ENCODE peak calls at places on chromosomes 7 and 10, in ten cellular contexts. One of them, this sample, is unnamed.

GRCh38 chr7:151061241-151062110 is 2.1 kb downstream of the SLC4A2 start:
- DNase-seq in astrocyte of the spinal cord: no peak
- DNase-seq in CD8-positive, alpha-beta T cell: no peak
- DNase-seq in EL: no peak
- DNase-seq in retina: no peak
- DNase-seq in stimulated activated naive CD4-positive, alpha-beta T cell: no peak
- DNase-seq in dermis blood vessel endothelial cell: no peak
- DNase-seq in hepatocyte: no peak
- DNase-seq in T-helper 9 cell: no peak
- DNase-seq in cardiac fibroblast: peak
- DNase-seq in this sample: no peak

GRCh38 chr10:33422779-33423520 is 88.5 kb upstream of the NRP1 start:
- DNase-seq in stimulated activated naive CD4-positive, alpha-beta T cell: no peak
- DNase-seq in dermis blood vessel endothelial cell: no peak
- DNase-seq in cardiac fibroblast: peak
- DNase-seq in retina: no peak
- DNase-seq in T-helper 9 cell: no peak
- DNase-seq in EL: no peak
- DNase-seq in hepatocyte: no peak
- DNase-seq in CD8-positive, alpha-beta T cell: no peak
- DNase-seq in astrocyte of the spinal cord: peak
- DNase-seq in this sample: no peak

GRCh38 chr10:126294451-126294850 is 93.8 kb downstream of the ADAM12 start:
- DNase-seq in T-helper 9 cell: no peak
- DNase-seq in hepatocyte: peak
- DNase-seq in cardiac fibroblast: no peak
- DNase-seq in EL: no peak
- DNase-seq in stimulated activated naive CD4-positive, alpha-beta T cell: no peak
- DNase-seq in retina: no peak
- DNase-seq in CD8-positive, alpha-beta T cell: no peak
- DNase-seq in astrocyte of the spinal cord: no peak
- DNase-seq in dermis blood vessel endothelial cell: no peak
- DNase-seq in this sample: no peak

GRCh38 chr10:105068497-105068896 is 427.4 kb downstream of the SORCS3 start:
- DNase-seq in astrocyte of the spinal cord: peak
- DNase-seq in T-helper 9 cell: no peak
- DNase-seq in cardiac fibroblast: no peak
- DNase-seq in stimulated activated naive CD4-positive, alpha-beta T cell: no peak
- DNase-seq in dermis blood vessel endothelial cell: no peak
- DNase-seq in CD8-positive, alpha-beta T cell: no peak
- DNase-seq in EL: no peak
- DNase-seq in hepatocyte: no peak
- DNase-seq in retina: no peak
- DNase-seq in this sample: no peak

GRCh38 chr10:32983333-32983909 is 25.4 kb upstream of the ITGB1 start:
- DNase-seq in retina: no peak
- DNase-seq in T-helper 9 cell: no peak
- DNase-seq in hepatocyte: peak
- DNase-seq in stimulated activated naive CD4-positive, alpha-beta T cell: no peak
- DNase-seq in EL: peak
- DNase-seq in dermis blood vessel endothelial cell: peak
- DNase-seq in astrocyte of the spinal cord: peak
- DNase-seq in cardiac fibroblast: peak
- DNase-seq in CD8-positive, alpha-beta T cell: no peak
- DNase-seq in this sample: no peak

GRCh38 chr10:121823993-121824463 is 103.8 kb downstream of the ATE1 start:
- DNase-seq in stimulated activated naive CD4-positive, alpha-beta T cell: no peak
- DNase-seq in T-helper 9 cell: no peak
- DNase-seq in astrocyte of the spinal cord: peak
- DNase-seq in cardiac fibroblast: peak
- DNase-seq in EL: peak
- DNase-seq in hepatocyte: peak
- DNase-seq in retina: peak
- DNase-seq in CD8-positive, alpha-beta T cell: no peak
- DNase-seq in dermis blood vessel endothelial cell: peak
- DNase-seq in this sample: no peak

GRCh38 chr7:131957338-131958025 is 401.1 kb upstream of the PODXL start:
- DNase-seq in hepatocyte: no peak
- DNase-seq in CD8-positive, alpha-beta T cell: no peak
- DNase-seq in astrocyte of the spinal cord: no peak
- DNase-seq in retina: no peak
- DNase-seq in dermis blood vessel endothelial cell: no peak
- DNase-seq in stimulated activated naive CD4-positive, alpha-beta T cell: no peak
- DNase-seq in EL: no peak
- DNase-seq in cardiac fibroblast: no peak
- DNase-seq in T-helper 9 cell: no peak
- DNase-seq in this sample: no peak

GRCh38 chr7:139680676-139681462 is 96.9 kb downstream of the HIPK2 start:
- DNase-seq in CD8-positive, alpha-beta T cell: no peak
- DNase-seq in astrocyte of the spinal cord: peak
- DNase-seq in hepatocyte: peak
- DNase-seq in EL: peak
- DNase-seq in dermis blood vessel endothelial cell: peak
- DNase-seq in stimulated activated naive CD4-positive, alpha-beta T cell: no peak
- DNase-seq in retina: no peak
- DNase-seq in T-helper 9 cell: no peak
- DNase-seq in cardiac fibroblast: peak
- DNase-seq in this sample: peak

GRCh38 chr10:83816942-83817341 is 322.4 kb upstream of the GHITM start:
- DNase-seq in retina: no peak
- DNase-seq in astrocyte of the spinal cord: no peak
- DNase-seq in dermis blood vessel endothelial cell: no peak
- DNase-seq in T-helper 9 cell: no peak
- DNase-seq in CD8-positive, alpha-beta T cell: no peak
- DNase-seq in EL: no peak
- DNase-seq in cardiac fibroblast: no peak
- DNase-seq in hepatocyte: peak
- DNase-seq in stimulated activated naive CD4-positive, alpha-beta T cell: no peak
- DNase-seq in this sample: no peak

GRCh38 chr7:115005241-115005640 is 83.3 kb downstream of the MDFIC start:
- DNase-seq in CD8-positive, alpha-beta T cell: no peak
- DNase-seq in stimulated activated naive CD4-positive, alpha-beta T cell: no peak
- DNase-seq in retina: peak
- DNase-seq in cardiac fibroblast: no peak
- DNase-seq in EL: no peak
- DNase-seq in dermis blood vessel endothelial cell: no peak
- DNase-seq in T-helper 9 cell: no peak
- DNase-seq in astrocyte of the spinal cord: no peak
- DNase-seq in hepatocyte: no peak
- DNase-seq in this sample: no peak

GRCh38 chr7:102322202-102322715 is 34.0 kb downstream of the SPDYE6 start:
- DNase-seq in EL: no peak
- DNase-seq in dermis blood vessel endothelial cell: no peak
- DNase-seq in cardiac fibroblast: no peak
- DNase-seq in hepatocyte: no peak
- DNase-seq in retina: no peak
- DNase-seq in astrocyte of the spinal cord: no peak
- DNase-seq in CD8-positive, alpha-beta T cell: no peak
- DNase-seq in stimulated activated naive CD4-positive, alpha-beta T cell: no peak
- DNase-seq in T-helper 9 cell: no peak
- DNase-seq in this sample: no peak

GRCh38 chr10:119973261-119973660 is 80.7 kb downstream of the SEC23IP start:
- DNase-seq in dermis blood vessel endothelial cell: peak
- DNase-seq in retina: no peak
- DNase-seq in stimulated activated naive CD4-positive, alpha-beta T cell: no peak
- DNase-seq in astrocyte of the spinal cord: no peak
- DNase-seq in CD8-positive, alpha-beta T cell: no peak
- DNase-seq in cardiac fibroblast: no peak
- DNase-seq in hepatocyte: no peak
- DNase-seq in T-helper 9 cell: no peak
- DNase-seq in EL: peak
- DNase-seq in this sample: no peak

GRCh38 chr7:141558544-141559183 is 7.5 kb downstream of the AGK start:
- DNase-seq in cardiac fibroblast: peak
- DNase-seq in hepatocyte: no peak
- DNase-seq in dermis blood vessel endothelial cell: peak
- DNase-seq in T-helper 9 cell: no peak
- DNase-seq in CD8-positive, alpha-beta T cell: no peak
- DNase-seq in retina: no peak
- DNase-seq in EL: peak
- DNase-seq in astrocyte of the spinal cord: peak
- DNase-seq in stimulated activated naive CD4-positive, alpha-beta T cell: no peak
- DNase-seq in this sample: no peak

GRCh38 chr10:89206402-89207180 is 526 bp downstream of the CH25H start:
- DNase-seq in T-helper 9 cell: peak
- DNase-seq in CD8-positive, alpha-beta T cell: peak
- DNase-seq in cardiac fibroblast: peak
- DNase-seq in hepatocyte: no peak
- DNase-seq in dermis blood vessel endothelial cell: no peak
- DNase-seq in retina: peak
- DNase-seq in EL: peak
- DNase-seq in stimulated activated naive CD4-positive, alpha-beta T cell: no peak
- DNase-seq in astrocyte of the spinal cord: no peak
- DNase-seq in this sample: peak

GRCh38 chr10:132624847-132625839 is 87.6 kb downstream of the INPP5A start:
- DNase-seq in EL: no peak
- DNase-seq in hepatocyte: no peak
- DNase-seq in CD8-positive, alpha-beta T cell: no peak
- DNase-seq in cardiac fibroblast: no peak
- DNase-seq in retina: no peak
- DNase-seq in astrocyte of the spinal cord: peak
- DNase-seq in T-helper 9 cell: no peak
- DNase-seq in dermis blood vessel endothelial cell: no peak
- DNase-seq in stimulated activated naive CD4-positive, alpha-beta T cell: no peak
- DNase-seq in this sample: no peak

GRCh38 chr7:127652333-127653248 is 597 bp downstream of the SND1 start:
- DNase-seq in CD8-positive, alpha-beta T cell: no peak
- DNase-seq in hepatocyte: no peak
- DNase-seq in astrocyte of the spinal cord: peak
- DNase-seq in EL: peak
- DNase-seq in cardiac fibroblast: peak
- DNase-seq in T-helper 9 cell: no peak
- DNase-seq in dermis blood vessel endothelial cell: peak
- DNase-seq in retina: no peak
- DNase-seq in stimulated activated naive CD4-positive, alpha-beta T cell: no peak
- DNase-seq in this sample: no peak

GRCh38 chr7:149494738-149495368 is 2.8 kb downstream of the ZNF746 start:
- DNase-seq in T-helper 9 cell: no peak
- DNase-seq in dermis blood vessel endothelial cell: no peak
- DNase-seq in CD8-positive, alpha-beta T cell: no peak
- DNase-seq in astrocyte of the spinal cord: no peak
- DNase-seq in cardiac fibroblast: peak
- DNase-seq in retina: no peak
- DNase-seq in hepatocyte: no peak
- DNase-seq in stimulated activated naive CD4-positive, alpha-beta T cell: no peak
- DNase-seq in EL: no peak
- DNase-seq in this sample: no peak

GRCh38 chr7:107264723-107265122 is 95.9 kb downstream of the HBP1 start:
- DNase-seq in T-helper 9 cell: no peak
- DNase-seq in astrocyte of the spinal cord: no peak
- DNase-seq in stimulated activated naive CD4-positive, alpha-beta T cell: no peak
- DNase-seq in cardiac fibroblast: no peak
- DNase-seq in EL: no peak
- DNase-seq in hepatocyte: no peak
- DNase-seq in dermis blood vessel endothelial cell: no peak
- DNase-seq in CD8-positive, alpha-beta T cell: no peak
- DNase-seq in retina: no peak
- DNase-seq in this sample: no peak

GRCh38 chr7:138667535-138667934 is 33.6 kb downstream of the SVOPL start:
- DNase-seq in hepatocyte: no peak
- DNase-seq in cardiac fibroblast: no peak
- DNase-seq in EL: no peak
- DNase-seq in stimulated activated naive CD4-positive, alpha-beta T cell: no peak
- DNase-seq in retina: no peak
- DNase-seq in astrocyte of the spinal cord: no peak
- DNase-seq in CD8-positive, alpha-beta T cell: no peak
- DNase-seq in dermis blood vessel endothelial cell: no peak
- DNase-seq in T-helper 9 cell: no peak
- DNase-seq in this sample: no peak

GRCh38 chr10:110273474-110273873 is 31.2 kb downstream of the SMNDC1 start:
- DNase-seq in T-helper 9 cell: peak
- DNase-seq in EL: peak
- DNase-seq in retina: no peak
- DNase-seq in dermis blood vessel endothelial cell: no peak
- DNase-seq in cardiac fibroblast: peak
- DNase-seq in CD8-positive, alpha-beta T cell: no peak
- DNase-seq in astrocyte of the spinal cord: peak
- DNase-seq in stimulated activated naive CD4-positive, alpha-beta T cell: peak
- DNase-seq in hepatocyte: peak
- DNase-seq in this sample: no peak

GRCh38 chr10:7184660-7185366 is 226.0 kb downstream of the SFMBT2 start:
- DNase-seq in EL: no peak
- DNase-seq in stimulated activated naive CD4-positive, alpha-beta T cell: no peak
- DNase-seq in astrocyte of the spinal cord: no peak
- DNase-seq in retina: no peak
- DNase-seq in hepatocyte: no peak
- DNase-seq in CD8-positive, alpha-beta T cell: no peak
- DNase-seq in cardiac fibroblast: no peak
- DNase-seq in T-helper 9 cell: no peak
- DNase-seq in dermis blood vessel endothelial cell: no peak
- DNase-seq in this sample: no peak

GRCh38 chr7:159065151-159065550 is 79.5 kb downstream of the VIPR2 start:
- DNase-seq in hepatocyte: no peak
- DNase-seq in stimulated activated naive CD4-positive, alpha-beta T cell: no peak
- DNase-seq in cardiac fibroblast: no peak
- DNase-seq in CD8-positive, alpha-beta T cell: no peak
- DNase-seq in dermis blood vessel endothelial cell: no peak
- DNase-seq in retina: no peak
- DNase-seq in EL: no peak
- DNase-seq in T-helper 9 cell: no peak
- DNase-seq in astrocyte of the spinal cord: no peak
- DNase-seq in this sample: peak

GRCh38 chr7:91789086-91789485 is 91.4 kb downstream of the MTERF1 start:
- DNase-seq in CD8-positive, alpha-beta T cell: no peak
- DNase-seq in T-helper 9 cell: no peak
- DNase-seq in EL: no peak
- DNase-seq in hepatocyte: no peak
- DNase-seq in cardiac fibroblast: no peak
- DNase-seq in dermis blood vessel endothelial cell: no peak
- DNase-seq in retina: no peak
- DNase-seq in stimulated activated naive CD4-positive, alpha-beta T cell: no peak
- DNase-seq in astrocyte of the spinal cord: no peak
- DNase-seq in this sample: no peak

GRCh38 chr7:138785587-138786437 is 12.0 kb upstream of the TMEM213 start:
- DNase-seq in astrocyte of the spinal cord: no peak
- DNase-seq in T-helper 9 cell: no peak
- DNase-seq in retina: no peak
- DNase-seq in hepatocyte: no peak
- DNase-seq in stimulated activated naive CD4-positive, alpha-beta T cell: no peak
- DNase-seq in EL: peak
- DNase-seq in dermis blood vessel endothelial cell: peak
- DNase-seq in CD8-positive, alpha-beta T cell: no peak
- DNase-seq in cardiac fibroblast: peak
- DNase-seq in this sample: no peak

GRCh38 chr10:44990302-44990655 is 10.4 kb upstream of the ZNF22 start:
- DNase-seq in astrocyte of the spinal cord: no peak
- DNase-seq in CD8-positive, alpha-beta T cell: no peak
- DNase-seq in stimulated activated naive CD4-positive, alpha-beta T cell: no peak
- DNase-seq in retina: no peak
- DNase-seq in hepatocyte: no peak
- DNase-seq in dermis blood vessel endothelial cell: peak
- DNase-seq in T-helper 9 cell: no peak
- DNase-seq in cardiac fibroblast: no peak
- DNase-seq in EL: no peak
- DNase-seq in this sample: no peak

GRCh38 chr10:93039721-93040120 is 20.9 kb upstream of the CYP26C1 start:
- DNase-seq in hepatocyte: peak
- DNase-seq in astrocyte of the spinal cord: peak
- DNase-seq in CD8-positive, alpha-beta T cell: no peak
- DNase-seq in dermis blood vessel endothelial cell: peak
- DNase-seq in retina: no peak
- DNase-seq in stimulated activated naive CD4-positive, alpha-beta T cell: no peak
- DNase-seq in cardiac fibroblast: peak
- DNase-seq in EL: peak
- DNase-seq in T-helper 9 cell: no peak
- DNase-seq in this sample: no peak

GRCh38 chr10:133351408-133352318 is 4.5 kb downstream of the PRAP1 start:
- DNase-seq in dermis blood vessel endothelial cell: no peak
- DNase-seq in hepatocyte: no peak
- DNase-seq in CD8-positive, alpha-beta T cell: no peak
- DNase-seq in stimulated activated naive CD4-positive, alpha-beta T cell: no peak
- DNase-seq in T-helper 9 cell: no peak
- DNase-seq in retina: no peak
- DNase-seq in cardiac fibroblast: no peak
- DNase-seq in EL: no peak
- DNase-seq in astrocyte of the spinal cord: no peak
- DNase-seq in this sample: no peak

GRCh38 chr10:60823324-60823723 is 45.0 kb downstream of the CDK1 start:
- DNase-seq in CD8-positive, alpha-beta T cell: no peak
- DNase-seq in cardiac fibroblast: no peak
- DNase-seq in dermis blood vessel endothelial cell: no peak
- DNase-seq in retina: no peak
- DNase-seq in hepatocyte: no peak
- DNase-seq in astrocyte of the spinal cord: no peak
- DNase-seq in T-helper 9 cell: no peak
- DNase-seq in EL: no peak
- DNase-seq in stimulated activated naive CD4-positive, alpha-beta T cell: no peak
- DNase-seq in this sample: no peak